ENCODE peak calls at places on chromosomes 4 and X, in seven cellular contexts. G is adipocyte, Q is breast epithelium, Y is HFF-Myc, S is GM23338, R is cardiac fibroblast, M is tibial artery. I is an unnamed sample.

GRCh38 chr4:91086008-91086407 is 958.8 kb downstream of the CCSER1 start:
- DNase-seq in G (no peak), Q (no peak), Y (no peak), S (peak), R (no peak), M (no peak), I (no peak)

GRCh38 chrX:140141444-140142029 is 176.2 kb upstream of the CXorf66 start:
- DNase-seq in G (peak), Q (no peak), Y (no peak), S (peak), R (peak), M (no peak), I (no peak)

GRCh38 chrX:155213731-155214130 is 2.5 kb upstream of the VBP1 start:
- DNase-seq in G (no peak), Q (no peak), Y (no peak), S (no peak), R (no peak), M (no peak), I (no peak)

GRCh38 chr4:34138385-34138784 is 2105.9 kb downstream of the ARAP2 start:
- DNase-seq in G (no peak), Q (no peak), Y (no peak), S (no peak), R (no peak), M (no peak), I (no peak)

GRCh38 chr4:88737304-88738015 is 39.8 kb upstream of the NAP1L5 start:
- DNase-seq in G (no peak), Q (peak), Y (no peak), S (peak), R (no peak), M (no peak), I (no peak)

GRCh38 chr4:187333151-187333550 is 609.5 kb upstream of the FAT1 start:
- DNase-seq in G (no peak), Q (no peak), Y (no peak), S (no peak), R (peak), M (no peak), I (no peak)

GRCh38 chr4:169268951-169269781 is 1.6 kb downstream of the SH3RF1 start:
- DNase-seq in G (peak), Q (no peak), Y (no peak), S (no peak), R (peak), M (no peak), I (peak)

GRCh38 chr4:73864365-73864764 is 4.8 kb upstream of the CXCL1 start:
- DNase-seq in G (no peak), Q (no peak), Y (no peak), S (peak), R (no peak), M (no peak), I (no peak)

GRCh38 chrX:56800801-56801200 is 71.8 kb downstream of the NBDY start:
- DNase-seq in G (no peak), Q (no peak), Y (no peak), S (no peak), R (no peak), M (no peak), I (no peak)

GRCh38 chr4:95180531-95181315 is 368.1 kb downstream of the UNC5C start:
- DNase-seq in G (no peak), Q (no peak), Y (no peak), S (no peak), R (no peak), M (no peak), I (no peak)

GRCh38 chr4:6008092-6008551 is 10.1 kb downstream of the C4orf50 start:
- DNase-seq in G (no peak), Q (no peak), Y (no peak), S (peak), R (no peak), M (no peak), I (no peak)

GRCh38 chr4:2249526-2249991 is 7.6 kb upstream of the HAUS3 start:
- DNase-seq in G (no peak), Q (peak), Y (no peak), S (no peak), R (no peak), M (no peak), I (no peak)

GRCh38 chr4:56931924-56932323 is 24.2 kb downstream of the REST start:
- DNase-seq in G (no peak), Q (no peak), Y (no peak), S (no peak), R (no peak), M (no peak), I (no peak)

GRCh38 chr4:178066338-178066941 is 624.2 kb upstream of the AGA start:
- DNase-seq in G (no peak), Q (no peak), Y (no peak), S (no peak), R (no peak), M (no peak), I (no peak)

GRCh38 chrX:68588653-68589371 is 58.7 kb upstream of the STARD8 start:
- DNase-seq in G (no peak), Q (no peak), Y (no peak), S (no peak), R (no peak), M (no peak), I (no peak)

GRCh38 chr4:164023214-164023613 is 528.7 kb downstream of the TMA16 start:
- DNase-seq in G (no peak), Q (no peak), Y (no peak), S (peak), R (no peak), M (no peak), I (no peak)

GRCh38 chr4:34182346-34182745 is 2062.0 kb downstream of the ARAP2 start:
- DNase-seq in G (no peak), Q (no peak), Y (no peak), S (no peak), R (peak), M (no peak), I (no peak)

GRCh38 chr4:180059216-180059881 is 2183.9 kb upstream of the TENM3 start:
- DNase-seq in G (peak), Q (no peak), Y (no peak), S (peak), R (peak), M (no peak), I (no peak)

GRCh38 chr4:71441186-71442169 is 102.7 kb downstream of the SLC4A4 start:
- DNase-seq in G (no peak), Q (no peak), Y (peak), S (no peak), R (peak), M (no peak), I (no peak)

GRCh38 chr4:183618681-183619080 is 40.3 kb downstream of the RWDD4 start:
- DNase-seq in G (no peak), Q (no peak), Y (no peak), S (no peak), R (no peak), M (no peak), I (no peak)

GRCh38 chrX:95318882-95319281 is 1365.8 kb upstream of the DIAPH2 start:
- DNase-seq in G (no peak), Q (no peak), Y (no peak), S (peak), R (peak), M (no peak), I (no peak)

GRCh38 chr4:146255874-146256273 is 41.5 kb downstream of the REELD1 start:
- DNase-seq in G (peak), Q (no peak), Y (no peak), S (no peak), R (peak), M (no peak), I (peak)

GRCh38 chrX:19869195-19869594 is 18.2 kb downstream of the SH3KBP1 start:
- DNase-seq in G (no peak), Q (no peak), Y (no peak), S (no peak), R (no peak), M (no peak), I (no peak)

GRCh38 chr4:89314291-89314690 is 6.7 kb upstream of the GPRIN3 start:
- DNase-seq in G (no peak), Q (no peak), Y (no peak), S (no peak), R (peak), M (no peak), I (no peak)

GRCh38 chrX:23857409-23857808 is 50.3 kb downstream of the APOO start:
- DNase-seq in G (no peak), Q (no peak), Y (no peak), S (no peak), R (no peak), M (no peak), I (no peak)

GRCh38 chr4:10099521-10100325 is 16.9 kb downstream of the WDR1 start:
- DNase-seq in G (no peak), Q (no peak), Y (no peak), S (no peak), R (no peak), M (no peak), I (no peak)

GRCh38 chr4:38583102-38583501 is 80.9 kb upstream of the KLF3 start:
- DNase-seq in G (no peak), Q (no peak), Y (no peak), S (no peak), R (no peak), M (no peak), I (no peak)

DNA sequence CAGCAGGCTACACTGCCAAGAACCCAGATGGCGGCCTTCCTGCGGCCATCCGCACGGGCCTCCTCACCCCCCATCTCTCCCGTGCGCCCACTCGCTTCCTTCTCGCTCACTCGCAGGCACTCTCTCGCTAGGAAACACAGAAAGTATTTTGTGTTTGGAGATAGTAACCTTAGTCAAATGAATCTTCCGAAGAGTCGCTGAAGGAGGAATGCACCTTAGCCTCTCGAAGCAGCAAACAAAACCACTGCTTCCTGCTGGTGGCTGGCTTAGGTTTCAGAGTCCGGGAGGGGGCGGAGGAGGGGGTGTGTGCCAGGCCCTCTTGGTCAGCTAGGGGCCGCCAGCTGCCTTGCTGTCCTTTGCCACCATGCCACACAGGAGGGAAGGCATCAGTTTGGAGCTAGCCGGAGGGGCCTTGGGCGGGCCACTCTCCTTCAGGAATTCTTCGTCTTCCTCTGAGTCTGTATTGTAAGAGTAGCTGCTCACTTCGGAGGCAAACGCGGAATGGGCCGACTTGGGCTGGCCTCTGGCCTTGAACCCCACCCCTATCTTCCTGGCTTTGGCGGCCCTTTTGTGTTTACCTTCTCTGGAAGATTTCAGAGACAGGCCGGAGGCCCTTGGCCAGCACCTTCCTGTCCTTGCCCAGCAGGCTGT is 73.2 kb upstream of the UCP1 start:
- DNase-seq in G (no peak), Q (peak), Y (no peak), S (peak), R (no peak), M (no peak), I (no peak)
- H3K4me3 ChIP-seq in G (no peak), Q (peak), Y (no peak), S (no peak), R (no peak), M (no peak), I (no peak)

DNA sequence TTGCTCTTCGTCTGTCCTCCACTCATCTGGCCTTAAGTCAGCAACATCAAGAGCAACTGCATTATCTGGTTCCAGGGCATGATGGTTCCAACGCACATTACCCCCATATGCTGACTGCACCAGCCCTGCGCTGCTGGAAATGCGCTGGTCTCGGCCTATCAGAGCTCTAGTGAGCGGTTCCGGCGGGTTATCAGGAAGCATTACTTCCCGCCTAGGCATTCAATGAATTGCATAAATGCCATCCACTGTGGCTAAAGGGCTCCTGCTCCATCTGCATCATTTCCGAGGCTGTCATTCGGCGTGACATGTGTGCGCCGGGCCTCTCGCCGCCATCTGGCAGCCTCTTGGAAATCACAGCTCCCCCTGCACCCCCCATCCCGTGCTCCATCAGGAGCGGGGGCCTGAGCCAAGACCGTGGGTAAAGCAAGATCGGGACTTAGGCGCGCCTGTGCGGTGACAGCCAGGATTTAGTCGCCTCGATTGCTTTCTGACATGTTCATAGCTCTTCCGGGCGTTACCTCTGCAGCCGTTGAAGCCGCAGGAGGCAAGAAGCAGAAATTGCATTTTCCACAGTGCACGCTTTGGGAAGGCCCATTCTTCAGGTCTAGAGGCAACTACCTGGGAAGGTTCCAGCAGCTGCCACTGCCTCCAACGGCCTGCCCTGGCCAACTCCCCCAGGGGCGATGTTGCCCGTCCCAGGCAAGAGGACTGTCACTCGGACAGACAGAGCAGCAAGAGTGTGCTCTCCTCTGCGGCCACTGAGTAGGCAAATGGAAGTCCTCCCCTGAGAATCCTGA is 64.3 kb downstream of the SEPSECS start:
- DNase-seq in G (no peak), Q (no peak), Y (no peak), S (peak), R (no peak), M (peak), I (no peak)
- H3K4me3 ChIP-seq in G (no peak), Q (no peak), Y (no peak), S (no peak), R (no peak), M (no peak), I (no peak)

GRCh38 chr4:52961666-52962412 is 99.7 kb downstream of the RASL11B start:
- DNase-seq in G (peak), Q (no peak), Y (no peak), S (no peak), R (no peak), M (no peak), I (no peak)
- H3K4me3 ChIP-seq in G (no peak), Q (no peak), Y (no peak), S (no peak), R (no peak), M (no peak), I (no peak)

GRCh38 chrX:55057691-55058249 is 17.1 kb upstream of the PAGE2B start:
- DNase-seq in G (peak), Q (no peak), Y (peak), S (peak), R (peak), M (no peak), I (no peak)

GRCh38 chrX:55056820-55057690 is 17.8 kb upstream of the PAGE2B start:
- DNase-seq in G (no peak), Q (no peak), Y (no peak), S (no peak), R (peak), M (no peak), I (peak)
- H3K4me3 ChIP-seq in G (no peak), Q (peak), Y (no peak), S (no peak), R (no peak), M (peak), I (no peak)

GRCh38 chr4:84967292-84967651 is 782 bp upstream of the WDFY3 start:
- DNase-seq in G (peak), Q (no peak), Y (no peak), S (no peak), R (no peak), M (no peak), I (no peak)
- H3K4me3 ChIP-seq in G (peak), Q (peak), Y (peak), S (peak), R (peak), M (peak), I (peak)

DNA sequence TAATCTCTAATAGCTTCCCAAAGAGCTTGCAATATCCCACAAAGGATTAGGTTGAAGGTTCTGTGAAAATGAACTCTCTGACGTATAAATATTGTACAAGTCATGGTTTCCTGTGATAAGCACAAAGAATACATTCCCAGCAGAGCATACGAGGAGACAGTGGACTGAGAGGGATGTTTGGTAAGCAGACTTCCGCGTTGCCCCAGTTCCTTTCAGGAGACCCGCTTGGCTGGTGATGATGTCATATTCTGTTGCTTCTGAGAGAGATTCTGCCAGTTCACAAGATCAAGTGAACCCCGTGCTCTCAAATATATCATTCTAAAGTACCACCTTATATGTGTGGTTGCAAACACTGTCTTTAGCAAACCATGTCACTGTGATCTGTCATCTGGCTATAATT is 323.9 kb upstream of the CASK start:
- DNase-seq in G (no peak), Q (no peak), Y (no peak), S (no peak), R (peak), M (no peak), I (no peak)
- H3K4me3 ChIP-seq in G (peak), Q (peak), Y (no peak), S (no peak), R (peak), M (no peak), I (no peak)

GRCh38 chr4:1216869-1217294 is 32.0 kb downstream of the CTBP1 start:
- DNase-seq in G (no peak), Q (no peak), Y (no peak), S (no peak), R (no peak), M (no peak), I (no peak)
- H3K4me3 ChIP-seq in G (no peak), Q (no peak), Y (no peak), S (no peak), R (no peak), M (no peak), I (no peak)

DNA sequence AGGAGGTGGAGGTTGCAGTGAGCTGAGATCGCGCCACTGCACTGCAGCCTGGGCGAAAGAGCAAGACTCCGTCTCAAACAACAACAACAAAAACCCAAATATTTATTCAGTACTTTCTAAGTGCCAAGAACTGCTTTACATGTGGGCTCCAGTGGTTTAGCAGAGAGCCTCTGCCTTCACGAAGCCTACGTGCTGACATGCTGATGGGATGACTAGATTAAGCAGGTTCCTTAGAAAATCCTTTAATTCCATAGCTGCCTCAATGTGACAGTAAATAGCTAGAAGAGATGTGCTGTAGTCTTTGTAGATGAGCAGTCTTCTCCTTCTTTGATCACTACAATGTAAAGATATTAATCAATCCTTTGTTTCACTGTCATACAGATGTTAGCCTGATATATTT is 49.6 kb downstream of the TAPT1 start:
- DNase-seq in G (no peak), Q (no peak), Y (no peak), S (no peak), R (no peak), M (no peak), I (no peak)
- H3K4me3 ChIP-seq in G (no peak), Q (no peak), Y (no peak), S (no peak), R (no peak), M (no peak), I (no peak)

DNA sequence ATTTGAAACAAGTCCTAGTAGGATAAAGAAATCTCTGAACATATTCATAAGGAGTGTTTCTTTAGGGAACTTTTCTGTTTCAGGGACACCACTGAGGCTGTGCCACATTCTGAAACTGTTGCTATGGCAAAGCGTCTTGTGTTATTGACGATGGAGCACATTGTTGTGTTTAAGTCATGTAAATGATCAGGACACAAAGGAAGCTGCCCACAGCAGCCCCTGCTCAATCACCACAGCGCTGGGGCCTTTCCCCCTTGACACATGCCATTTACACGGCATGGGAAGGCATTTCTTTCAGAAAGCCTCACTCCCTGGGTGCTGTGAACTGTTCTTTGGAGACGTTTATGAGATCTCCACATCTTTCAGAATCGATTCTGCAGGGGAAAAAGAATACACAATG is 39.8 kb upstream of the MID1 start:
- DNase-seq in G (no peak), Q (no peak), Y (no peak), S (peak), R (no peak), M (no peak), I (no peak)
- H3K4me3 ChIP-seq in G (no peak), Q (no peak), Y (no peak), S (no peak), R (no peak), M (no peak), I (no peak)